ENCODE peak calls at places on chromosomes 16 and 17, in four cellular contexts. E is GM12878, T is HepG2, Y is H1. B is an unnamed sample.

GRCh38 chr17:49513616-49514373 is 18.7 kb downstream of the NGFR start:
- DNase-seq in T (no peak), Y (peak; percentile 54), E (no peak), B (no peak)

GRCh38 chr17:5618511-5618910 is 34.2 kb upstream of the NLRP1 start:
- DNase-seq in T (no peak), Y (no peak), E (no peak), B (peak; percentile 10)

GRCh38 chr17:5877948-5878347 is 192.2 kb upstream of the WSCD1 start:
- DNase-seq in T (no peak), E (no peak), Y (no peak), B (no peak)

GRCh38 chr16:17194190-17194780 is 276.5 kb downstream of the XYLT1 start:
- DNase-seq in T (no peak), E (no peak), Y (peak; percentile 94), B (peak; percentile 58)

GRCh38 chr17:1997587-1998425 is 27.3 kb downstream of the RTN4RL1 start:
- DNase-seq in Y (peak; percentile 68), E (no peak), T (peak; percentile 77), B (no peak)

GRCh38 chr17:81434079-81434478 is 38.8 kb downstream of the BAHCC1 start:
- DNase-seq in E (no peak), Y (no peak), T (no peak), B (no peak)

GRCh38 chr17:48549909-48550308 is 5.0 kb upstream of the HOXB2 start:
- DNase-seq in T (no peak), Y (no peak), E (no peak), B (no peak)

GRCh38 chr17:76696763-76697701 is 13.7 kb downstream of the MXRA7 start:
- DNase-seq in T (peak; percentile 66), E (peak; percentile 40), Y (no peak), B (no peak)

GRCh38 chr16:28304214-28304613 is 11.9 kb downstream of the SBK1 start:
- DNase-seq in T (peak; percentile 48), Y (peak; percentile 75), E (no peak), B (peak; percentile 79)

GRCh38 chr17:79835953-79836951 is 3.0 kb downstream of the CBX4 start:
- DNase-seq in Y (peak; percentile 95), E (no peak), T (no peak), B (peak; percentile 47)

GRCh38 chr16:4917117-4917516 is 19.8 kb downstream of the PPL start:
- DNase-seq in Y (no peak), E (no peak), T (no peak), B (no peak)

GRCh38 chr17:48162946-48163506 is 55.5 kb downstream of the SNX11 start:
- DNase-seq in E (no peak), Y (no peak), T (peak; percentile 56), B (no peak)

GRCh38 chr17:38628441-38628840 is 22.7 kb upstream of the SRCIN1 start:
- DNase-seq in E (no peak), T (peak; percentile 89), Y (no peak), B (peak; percentile 81)

GRCh38 chr17:33385713-33386112 is 92.6 kb upstream of the ASIC2 start:
- DNase-seq in Y (no peak), E (no peak), T (no peak), B (no peak)

GRCh38 chr16:27225536-27226360 is 22.4 kb downstream of the KDM8 start:
- DNase-seq in E (no peak), T (no peak), Y (no peak), B (no peak)

GRCh38 chr17:2814499-2815341 is 18.5 kb downstream of the RAP1GAP2 start:
- DNase-seq in E (peak; percentile 62), Y (no peak), T (no peak), B (no peak)

GRCh38 chr16:27386674-27387073 is 15.3 kb upstream of the IL21R start:
- DNase-seq in E (no peak), T (no peak), Y (no peak), B (no peak)

GRCh38 chr16:24834459-24835335 is 11.1 kb upstream of the SLC5A11 start:
- DNase-seq in Y (peak; percentile 55), T (peak; percentile 62), E (no peak), B (peak; percentile 80)

GRCh38 chr17:57881783-57882291 is 32.0 kb upstream of the MRPS23 start:
- DNase-seq in T (no peak), E (no peak), Y (no peak), B (no peak)

GRCh38 chr16:57815987-57816745 is 13.9 kb upstream of the KIFC3 start:
- DNase-seq in T (no peak), E (no peak), Y (no peak), B (peak; percentile 53)

GRCh38 chr17:39143552-39144093 is 7.8 kb downstream of the PLXDC1 start:
- DNase-seq in Y (no peak), T (no peak), E (no peak), B (no peak)

GRCh38 chr17:34614698-34615097 is 35.3 kb downstream of the TMEM132E start:
- DNase-seq in T (no peak), E (no peak), Y (no peak), B (no peak)

GRCh38 chr16:5056347-5056746 is 9.4 kb downstream of the C16orf89 start:
- DNase-seq in T (peak; percentile 65), Y (peak; percentile 81), E (no peak), B (peak; percentile 65)

GRCh38 chr17:40074871-40075215 is 12.1 kb downstream of the THRA start:
- DNase-seq in Y (no peak), E (no peak), T (no peak), B (no peak)

GRCh38 chr17:5286846-5287245 is 4.8 kb downstream of the RABEP1 start:
- DNase-seq in Y (no peak), E (no peak), T (no peak), B (no peak)

GRCh38 chr17:30600830-30601494 is 123.8 kb downstream of the GOSR1 start:
- DNase-seq in T (no peak), E (no peak), Y (no peak), B (no peak)

GRCh38 chr16:73076291-73076959 is 28.5 kb upstream of the ZFHX3 start:
- DNase-seq in Y (no peak), E (no peak), T (no peak), B (no peak)

GRCh38 chr16:59146140-59146539 is 412.0 kb upstream of the GOT2 start:
- DNase-seq in E (no peak), T (no peak), Y (no peak), B (no peak)
- TF ChIP-seq HDAC6 in E (no peak), T (no peak), Y (no peak), B (no peak)

DNA sequence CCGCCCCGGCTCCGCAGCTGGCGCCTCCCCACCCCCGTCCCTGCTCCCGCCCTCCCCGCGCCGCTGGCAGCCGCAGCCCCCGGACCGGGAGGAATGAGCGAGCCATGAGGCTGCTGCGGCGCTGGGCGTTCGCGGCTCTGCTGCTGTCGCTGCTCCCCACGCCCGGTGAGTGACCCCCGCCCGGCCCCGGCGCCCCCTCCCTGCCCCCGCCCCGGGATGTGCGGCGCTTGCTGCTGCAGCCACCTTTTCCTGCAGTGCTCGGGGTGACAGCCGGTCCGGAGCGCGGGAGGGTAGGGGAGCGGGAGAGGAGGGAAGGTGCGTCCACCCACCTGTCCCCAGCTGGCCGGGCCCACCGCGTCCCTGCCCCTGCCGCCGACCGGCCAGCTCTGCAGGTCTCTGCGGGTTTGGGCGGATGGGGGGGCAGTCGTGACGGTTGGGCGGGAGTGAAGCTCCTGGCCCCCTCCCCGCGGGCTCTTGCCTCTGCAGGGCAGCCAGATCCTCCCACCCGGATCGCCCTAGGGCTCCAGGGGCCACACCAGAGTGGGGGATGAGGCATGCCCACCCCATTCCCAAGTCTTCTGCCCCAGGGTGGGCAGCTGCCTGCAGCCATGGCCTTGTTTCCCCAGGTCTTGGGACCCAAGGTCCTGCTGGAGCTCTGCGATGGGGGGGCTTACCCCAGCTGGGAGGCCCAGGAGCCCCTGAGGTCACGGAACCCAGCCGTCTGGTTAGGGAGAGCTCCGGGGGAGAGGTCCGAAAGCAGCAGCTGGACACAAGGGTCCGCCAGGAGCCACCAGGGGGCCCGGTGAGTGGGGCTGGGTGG is 518 bp downstream of the ADAM11 start:
- DNase-seq in Y (no peak), T (no peak), E (no peak), B (peak; percentile 39)
- TF ChIP-seq HDAC6 in Y (no peak), T (no peak), E (no peak), B (no peak)

DNA sequence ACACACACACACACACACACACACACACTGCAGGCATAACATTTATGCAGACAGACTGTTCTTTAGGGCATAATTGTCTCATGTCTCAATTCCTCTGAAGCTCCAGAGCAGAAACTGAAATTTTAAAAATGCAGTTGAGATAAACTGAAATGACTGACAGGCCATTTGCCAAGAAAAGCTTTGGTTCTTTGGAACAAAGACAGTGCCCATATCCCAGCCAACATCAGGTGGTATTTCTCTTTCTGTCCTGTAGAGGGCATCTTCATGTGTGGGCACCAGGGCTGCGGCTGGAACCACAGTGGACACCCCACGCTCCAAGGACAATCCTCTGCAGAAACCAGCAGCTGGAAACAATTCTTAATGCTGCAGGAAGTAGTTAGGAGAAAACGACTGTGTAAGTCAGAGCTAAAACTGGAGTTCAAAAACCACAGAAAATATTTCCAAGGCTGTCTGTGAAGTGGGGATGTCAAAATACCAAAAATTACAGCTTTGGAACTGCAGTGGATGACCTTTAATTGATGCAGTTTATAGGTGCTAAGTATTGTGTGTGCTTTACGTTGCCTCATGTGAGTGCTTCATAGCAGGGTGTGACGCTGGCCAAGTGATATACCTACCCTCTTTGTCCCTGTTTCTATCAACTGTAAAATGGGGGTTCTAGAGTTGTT is 10.6 kb upstream of the MEFV start:
- DNase-seq in E (no peak), T (peak; percentile 58), Y (no peak), B (no peak)
- TF ChIP-seq HDAC6 in E (no peak), T (no peak), Y (no peak), B (no peak)

GRCh38 chr16:49216593-49216992 is 65.0 kb downstream of the CBLN1 start:
- DNase-seq in E (no peak), T (no peak), Y (no peak), B (no peak)
- TF ChIP-seq HDAC6 in E (no peak), T (no peak), Y (no peak), B (no peak)

GRCh38 chr16:20507280-20507679 is 56.0 kb downstream of the ACSM2A start:
- DNase-seq in T (no peak), Y (no peak), E (no peak), B (no peak)
- TF ChIP-seq HDAC6 in T (no peak), Y (no peak), E (no peak), B (no peak)

GRCh38 chr16:69859105-69859969 is 91.8 kb upstream of the CLEC18A start:
- DNase-seq in T (peak; percentile 93), Y (peak; percentile 76), E (no peak), B (peak; percentile 65)
- TF ChIP-seq HDAC6 in T (no peak), Y (no peak), E (no peak), B (no peak)

GRCh38 chr17:64413505-64413904 is 22.8 kb upstream of the PECAM1 start:
- DNase-seq in T (no peak), Y (no peak), E (peak; percentile 43), B (no peak)

GRCh38 chr17:64424318-64424717 is 24.6 kb upstream of the MILR1 start:
- DNase-seq in Y (no peak), T (no peak), E (no peak), B (no peak)

GRCh38 chr17:64423881-64424280 is 25.0 kb upstream of the MILR1 start:
- DNase-seq in E (no peak), T (no peak), Y (no peak), B (no peak)

GRCh38 chr17:64420143-64420670 is 28.7 kb upstream of the MILR1 start:
- DNase-seq in T (peak; percentile 81), E (no peak), Y (no peak), B (peak; percentile 68)

GRCh38 chr17:64418506-64419339 is 28.1 kb upstream of the PECAM1 start:
- DNase-seq in T (peak; percentile 67), E (no peak), Y (peak; percentile 55), B (peak; percentile 47)
- TF ChIP-seq HDAC6 in T (no peak), E (no peak), Y (no peak), B (no peak)